ENCODE peak calls at places on chromosomes 13 and 19, in seven cellular contexts. One of them, this sample, is unnamed. For H3K4me1, the result is how much of the 10 kb centered on the place peaks cover.

GRCh38 chr19:10454267-10454666 is 33.9 kb downstream of the PDE4A start:
- DNase-seq in cardiac muscle cell: peak
- DNase-seq in SK-N-SH: peak
- DNase-seq in tibial nerve: no peak
- DNase-seq in hepatocyte: no peak
- DNase-seq in CD8-positive, alpha-beta memory T cell: no peak
- DNase-seq in psoas muscle: no peak
- DNase-seq in this sample: no peak

GRCh38 chr19:3499738-3500428 is 591 bp downstream of the DOHH start:
- DNase-seq in cardiac muscle cell: no peak
- DNase-seq in SK-N-SH: peak
- DNase-seq in tibial nerve: no peak
- DNase-seq in hepatocyte: no peak
- DNase-seq in CD8-positive, alpha-beta memory T cell: no peak
- DNase-seq in psoas muscle: no peak
- DNase-seq in this sample: no peak

GRCh38 chr19:40578442-40578908 is 1.8 kb downstream of the SHKBP1 start:
- DNase-seq in cardiac muscle cell: no peak
- DNase-seq in SK-N-SH: peak
- DNase-seq in tibial nerve: no peak
- DNase-seq in hepatocyte: no peak
- DNase-seq in CD8-positive, alpha-beta memory T cell: no peak
- DNase-seq in psoas muscle: no peak
- DNase-seq in this sample: no peak

GRCh38 chr19:45451850-45452387 is 15.9 kb upstream of the FOSB start:
- DNase-seq in cardiac muscle cell: no peak
- DNase-seq in SK-N-SH: no peak
- DNase-seq in tibial nerve: no peak
- DNase-seq in hepatocyte: no peak
- DNase-seq in CD8-positive, alpha-beta memory T cell: no peak
- DNase-seq in psoas muscle: no peak
- DNase-seq in this sample: no peak

GRCh38 chr19:41510484-41510883 is 65.5 kb upstream of the CEACAM21 start:
- DNase-seq in cardiac muscle cell: no peak
- DNase-seq in SK-N-SH: no peak
- DNase-seq in tibial nerve: no peak
- DNase-seq in hepatocyte: no peak
- DNase-seq in CD8-positive, alpha-beta memory T cell: no peak
- DNase-seq in psoas muscle: no peak
- DNase-seq in this sample: no peak

GRCh38 chr13:28052945-28053344 is 47.4 kb downstream of the FLT3 start:
- DNase-seq in cardiac muscle cell: no peak
- DNase-seq in SK-N-SH: no peak
- DNase-seq in tibial nerve: no peak
- DNase-seq in hepatocyte: no peak
- DNase-seq in CD8-positive, alpha-beta memory T cell: no peak
- DNase-seq in psoas muscle: no peak
- DNase-seq in this sample: no peak

GRCh38 chr13:97430296-97430695 is 3.7 kb upstream of the RAP2A start:
- DNase-seq in cardiac muscle cell: no peak
- DNase-seq in SK-N-SH: no peak
- DNase-seq in tibial nerve: no peak
- DNase-seq in hepatocyte: no peak
- DNase-seq in CD8-positive, alpha-beta memory T cell: no peak
- DNase-seq in psoas muscle: no peak
- DNase-seq in this sample: no peak

GRCh38 chr13:29654807-29655547 is 59.5 kb upstream of the SLC7A1 start:
- DNase-seq in cardiac muscle cell: no peak
- DNase-seq in SK-N-SH: no peak
- DNase-seq in tibial nerve: no peak
- DNase-seq in hepatocyte: no peak
- DNase-seq in CD8-positive, alpha-beta memory T cell: no peak
- DNase-seq in psoas muscle: no peak
- DNase-seq in this sample: no peak

GRCh38 chr19:2484178-2484937 is 8.4 kb downstream of the GADD45B start:
- DNase-seq in cardiac muscle cell: no peak
- DNase-seq in SK-N-SH: no peak
- DNase-seq in tibial nerve: no peak
- DNase-seq in hepatocyte: no peak
- DNase-seq in CD8-positive, alpha-beta memory T cell: no peak
- DNase-seq in psoas muscle: no peak
- DNase-seq in this sample: no peak

GRCh38 chr13:26784704-26785639 is 24.4 kb upstream of the GPR12 start:
- DNase-seq in cardiac muscle cell: no peak
- DNase-seq in SK-N-SH: no peak
- DNase-seq in tibial nerve: peak
- DNase-seq in hepatocyte: no peak
- DNase-seq in CD8-positive, alpha-beta memory T cell: peak
- DNase-seq in psoas muscle: no peak
- DNase-seq in this sample: no peak

GRCh38 chr13:102856603-102857002 is 10.8 kb downstream of the ERCC5 start:
- DNase-seq in cardiac muscle cell: no peak
- DNase-seq in SK-N-SH: no peak
- DNase-seq in tibial nerve: no peak
- DNase-seq in hepatocyte: no peak
- DNase-seq in CD8-positive, alpha-beta memory T cell: no peak
- DNase-seq in psoas muscle: peak
- DNase-seq in this sample: no peak

GRCh38 chr19:16684216-16684615 is 23.3 kb downstream of the TMEM38A start:
- DNase-seq in cardiac muscle cell: no peak
- DNase-seq in SK-N-SH: no peak
- DNase-seq in tibial nerve: no peak
- DNase-seq in hepatocyte: no peak
- DNase-seq in CD8-positive, alpha-beta memory T cell: no peak
- DNase-seq in psoas muscle: no peak
- DNase-seq in this sample: no peak

GRCh38 chr13:49540552-49540951 is 44.8 kb downstream of the PHF11 start:
- DNase-seq in cardiac muscle cell: no peak
- DNase-seq in SK-N-SH: no peak
- DNase-seq in tibial nerve: no peak
- DNase-seq in hepatocyte: no peak
- DNase-seq in CD8-positive, alpha-beta memory T cell: no peak
- DNase-seq in psoas muscle: no peak
- DNase-seq in this sample: peak

GRCh38 chr13:34148359-34148758 is 330.4 kb downstream of the RFC3 start:
- DNase-seq in cardiac muscle cell: no peak
- DNase-seq in SK-N-SH: no peak
- DNase-seq in tibial nerve: no peak
- DNase-seq in hepatocyte: no peak
- DNase-seq in CD8-positive, alpha-beta memory T cell: no peak
- DNase-seq in psoas muscle: no peak
- DNase-seq in this sample: no peak

DNA sequence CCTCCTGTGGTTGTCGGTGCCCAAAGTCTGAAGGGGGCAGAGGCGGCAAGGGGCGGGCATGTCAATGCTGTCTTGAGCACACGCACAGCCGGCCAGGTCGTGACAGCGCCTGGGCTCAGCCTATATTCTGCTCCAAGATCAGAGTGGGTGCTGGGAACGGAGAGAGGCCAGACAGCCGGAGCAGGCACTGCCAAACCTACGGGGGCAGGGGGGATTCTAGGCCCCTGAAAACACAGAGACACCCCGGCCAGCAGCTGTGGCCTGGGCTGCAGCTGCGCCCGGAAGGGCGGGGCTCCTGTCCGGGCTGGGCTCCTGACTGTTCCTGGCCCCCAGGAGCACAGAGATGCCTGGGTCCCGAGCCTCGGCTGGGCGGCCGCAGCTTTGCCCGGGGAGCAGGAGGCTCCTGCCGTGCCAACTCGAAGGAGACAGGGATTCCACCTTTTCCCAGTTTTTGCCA is 2662.9 kb upstream of the PCDH20 start:
- DNase-seq in cardiac muscle cell: no peak
- DNase-seq in SK-N-SH: peak
- DNase-seq in tibial nerve: no peak
- DNase-seq in hepatocyte: no peak
- DNase-seq in CD8-positive, alpha-beta memory T cell: no peak
- DNase-seq in psoas muscle: no peak
- DNase-seq in this sample: no peak
- H3K27ac ChIP-seq in cardiac muscle cell: no peak
- H3K27ac ChIP-seq in SK-N-SH: no peak
- H3K27ac ChIP-seq in tibial nerve: no peak
- H3K27ac ChIP-seq in hepatocyte: no peak
- H3K27ac ChIP-seq in CD8-positive, alpha-beta memory T cell: no peak
- H3K27ac ChIP-seq in psoas muscle: no peak
- H3K27ac ChIP-seq in this sample: no peak

DNA sequence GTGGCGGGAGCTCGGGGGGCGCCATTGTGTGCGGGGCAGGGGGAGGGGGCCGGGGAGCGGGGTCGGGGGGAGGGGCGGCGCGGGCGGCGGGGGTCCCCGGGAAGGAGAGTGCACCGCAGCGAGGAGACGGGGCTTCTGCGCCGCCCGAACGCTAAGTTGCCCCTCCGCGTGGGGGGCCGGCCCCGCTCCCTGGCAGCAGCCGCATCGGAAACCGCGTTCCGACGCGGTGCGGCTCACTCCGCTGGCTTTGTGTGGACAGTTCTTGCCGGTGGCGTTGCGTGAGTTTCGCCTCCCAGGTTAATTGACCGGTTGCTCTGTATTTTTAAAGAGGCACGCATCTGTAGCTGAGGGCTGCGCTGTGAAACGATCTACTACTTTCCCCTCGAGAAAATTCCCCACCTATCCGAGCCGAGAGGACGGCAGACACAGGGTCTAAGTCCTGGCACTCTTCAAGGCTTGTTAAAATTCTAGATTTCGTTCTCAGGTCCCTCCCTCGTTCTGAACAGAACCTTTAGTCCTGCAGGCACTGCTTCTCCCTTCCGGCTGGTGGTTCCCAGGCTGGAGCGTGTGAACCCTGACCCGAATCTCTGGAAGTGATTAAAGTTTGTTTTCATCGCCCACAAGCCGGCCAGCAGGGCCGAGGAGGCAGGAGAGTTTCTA is 861 bp downstream of the ARHGEF7 start:
- DNase-seq in cardiac muscle cell: peak
- DNase-seq in SK-N-SH: peak
- DNase-seq in tibial nerve: peak
- DNase-seq in hepatocyte: peak
- DNase-seq in CD8-positive, alpha-beta memory T cell: no peak
- DNase-seq in psoas muscle: peak
- DNase-seq in this sample: no peak
- H3K4me3 ChIP-seq in cardiac muscle cell: peak
- H3K4me3 ChIP-seq in SK-N-SH: peak
- H3K4me3 ChIP-seq in tibial nerve: peak
- H3K4me3 ChIP-seq in hepatocyte: peak
- H3K4me3 ChIP-seq in CD8-positive, alpha-beta memory T cell: no peak
- H3K4me3 ChIP-seq in psoas muscle: peak
- H3K4me3 ChIP-seq in this sample: peak

GRCh38 chr19:29370276-29370675 is 155.5 kb upstream of the VSTM2B start:
- DNase-seq in cardiac muscle cell: no peak
- DNase-seq in SK-N-SH: no peak
- DNase-seq in tibial nerve: no peak
- DNase-seq in hepatocyte: no peak
- DNase-seq in CD8-positive, alpha-beta memory T cell: no peak
- DNase-seq in psoas muscle: no peak
- DNase-seq in this sample: no peak
- H3K4me1 ChIP-seq in cardiac muscle cell: under half
- H3K4me1 ChIP-seq in SK-N-SH: under half
- H3K4me1 ChIP-seq in tibial nerve: under half
- H3K4me1 ChIP-seq in hepatocyte: under half
- H3K4me1 ChIP-seq in CD8-positive, alpha-beta memory T cell: under half
- H3K4me1 ChIP-seq in psoas muscle: under half
- H3K4me1 ChIP-seq in this sample: under half

GRCh38 chr19:46637224-46637623 is 1.2 kb upstream of the GNG8 start:
- DNase-seq in cardiac muscle cell: no peak
- DNase-seq in SK-N-SH: no peak
- DNase-seq in tibial nerve: no peak
- DNase-seq in hepatocyte: no peak
- DNase-seq in CD8-positive, alpha-beta memory T cell: no peak
- DNase-seq in psoas muscle: no peak
- DNase-seq in this sample: no peak
- H3K27ac ChIP-seq in cardiac muscle cell: no peak
- H3K27ac ChIP-seq in SK-N-SH: no peak
- H3K27ac ChIP-seq in tibial nerve: no peak
- H3K27ac ChIP-seq in hepatocyte: no peak
- H3K27ac ChIP-seq in CD8-positive, alpha-beta memory T cell: no peak
- H3K27ac ChIP-seq in psoas muscle: no peak
- H3K27ac ChIP-seq in this sample: no peak